ENCODE peak calls at places on chromosomes 13 and 19, in eight cellular contexts. W is upper lobe of left lung, T is K562, I is suprapubic skin, B is stomach, Z is sigmoid colon, D is H1, R is GM12878. C is an unnamed sample.
A peak's percentile ranks its signal among the peaks of the same experiment; 100 is the strongest.

GRCh38 chr19:15781659-15782058 is 5.8 kb upstream of the OR10H5 start:
- DNase-seq in W (no peak), T (no peak), I (no peak), B (no peak), Z (no peak), D (no peak), R (no peak), C (no peak)

GRCh38 chr13:50161052-50161451 is 145.8 kb downstream of the KCNRG start:
- DNase-seq in W (no peak), T (peak; percentile 15), I (no peak), B (no peak), Z (no peak), D (no peak), R (no peak), C (no peak)

GRCh38 chr13:42061943-42062342 is 13.5 kb downstream of the DGKH start:
- DNase-seq in W (no peak), T (no peak), I (no peak), B (no peak), Z (no peak), D (no peak), R (no peak), C (no peak)

GRCh38 chr13:102185375-102185984 is 216.4 kb downstream of the FGF14 start:
- DNase-seq in W (no peak), T (no peak), I (no peak), B (no peak), Z (no peak), D (no peak), R (no peak), C (no peak)

GRCh38 chr13:92224052-92224821 is 825.8 kb downstream of the GPC5 start:
- DNase-seq in W (no peak), T (no peak), I (no peak), B (no peak), Z (no peak), D (no peak), R (no peak), C (no peak)

GRCh38 chr13:75372517-75372916 is 109.5 kb downstream of the TBC1D4 start:
- DNase-seq in W (no peak), T (peak; percentile 21), I (no peak), B (no peak), Z (no peak), D (no peak), R (no peak), C (no peak)

GRCh38 chr13:98445340-98446233 is 131.3 kb downstream of the STK24 start:
- DNase-seq in W (peak; percentile 85), T (peak; percentile 82), I (no peak), B (peak; percentile 79), Z (peak; percentile 89), D (peak; percentile 64), R (peak; percentile 17), C (no peak)

GRCh38 chr19:2302319-2303208 is 5.4 kb downstream of the LINGO3 start:
- DNase-seq in W (peak; percentile 87), T (peak; percentile 55), I (peak; percentile 62), B (peak; percentile 47), Z (peak; percentile 79), D (no peak), R (no peak), C (no peak)

GRCh38 chr13:64234255-64234654 is 2818.6 kb upstream of the PCDH20 start:
- DNase-seq in W (no peak), T (no peak), I (no peak), B (no peak), Z (no peak), D (no peak), R (no peak), C (no peak)

GRCh38 chr19:51294977-51295375 is 16.5 kb upstream of the IGLON5 start:
- DNase-seq in W (peak; percentile 18), T (no peak), I (no peak), B (no peak), Z (no peak), D (no peak), R (no peak), C (no peak)

GRCh38 chr19:51292971-51293370 is 18.5 kb upstream of the IGLON5 start:
- DNase-seq in W (peak; percentile 29), T (no peak), I (no peak), B (no peak), Z (no peak), D (no peak), R (no peak), C (no peak)

GRCh38 chr19:51295382-51296126 is 15.9 kb upstream of the IGLON5 start:
- DNase-seq in W (peak; percentile 27), T (no peak), I (no peak), B (no peak), Z (no peak), D (no peak), R (no peak), C (no peak)

GRCh38 chr19:51293571-51294210 is 17.8 kb upstream of the IGLON5 start:
- DNase-seq in W (peak; percentile 61), T (no peak), I (no peak), B (no peak), Z (no peak), D (no peak), R (no peak), C (no peak)

GRCh38 chr19:51294211-51294976 is 17.1 kb upstream of the IGLON5 start:
- DNase-seq in W (peak; percentile 69), T (no peak), I (no peak), B (no peak), Z (no peak), D (no peak), R (no peak), C (no peak)
- TF ChIP-seq EP300 in W (no peak), T (no peak), I (no peak), B (no peak), Z (no peak), D (no peak), R (no peak), C (no peak)

GRCh38 chr13:25281937-25282332 is 5.4 kb downstream of the MTMR6 start:
- DNase-seq in W (no peak), T (no peak), I (no peak), B (no peak), Z (no peak), D (no peak), R (no peak), C (no peak)

GRCh38 chr13:25286969-25287961 is at the start of gene MTMR6:
- DNase-seq in W (peak; percentile 99), T (peak; percentile 86), I (peak; percentile 96), B (peak; percentile 92), Z (peak; percentile 95), D (peak; percentile 63), R (peak; percentile 80), C (peak; percentile 98)

GRCh38 chr13:25281193-25281936 is 5.9 kb downstream of the MTMR6 start:
- DNase-seq in W (no peak), T (no peak), I (no peak), B (no peak), Z (no peak), D (no peak), R (peak; percentile 45), C (no peak)

GRCh38 chr13:25288966-25289365 is 1.7 kb upstream of the MTMR6 start:
- DNase-seq in W (no peak), T (no peak), I (no peak), B (no peak), Z (no peak), D (no peak), R (no peak), C (no peak)

DNA sequence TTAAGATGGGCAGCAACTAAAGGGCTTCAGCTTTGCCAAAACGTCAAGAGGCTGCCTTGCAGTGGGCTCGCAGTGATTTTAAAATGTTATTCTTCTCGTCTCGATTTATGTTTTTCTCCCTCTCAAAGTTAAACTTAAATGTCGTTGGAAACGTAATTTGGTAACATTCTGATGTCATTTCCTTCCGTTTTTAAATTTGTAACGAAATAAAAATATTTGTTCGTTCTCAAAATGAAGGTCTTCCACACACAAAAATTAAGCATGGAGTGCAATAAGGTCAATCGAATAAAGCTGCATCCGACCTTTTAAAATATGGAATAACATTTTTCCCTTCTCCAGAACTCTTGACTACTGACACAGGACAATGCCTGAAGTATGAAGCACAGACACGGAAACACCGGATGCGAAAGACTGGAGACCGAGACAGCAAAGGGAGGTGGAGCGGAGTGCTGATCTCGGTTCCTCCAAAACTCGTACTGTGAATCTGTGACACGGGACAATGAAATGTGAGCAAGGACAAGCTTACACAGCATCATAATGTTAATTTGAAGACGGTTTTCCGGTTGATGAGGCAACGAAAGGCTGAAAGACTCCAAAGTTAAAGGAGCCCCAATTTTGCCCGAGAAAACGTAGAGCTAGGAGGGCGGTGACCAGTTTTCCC is 850 bp downstream of the MTMR6 start:
- DNase-seq in W (no peak), T (no peak), I (no peak), B (no peak), Z (no peak), D (no peak), R (no peak), C (no peak)
- TF ChIP-seq POLR2AphosphoS5 in W (no peak), T (no peak), I (no peak), B (no peak), Z (no peak), D (no peak), R (no peak), C (no peak)

DNA sequence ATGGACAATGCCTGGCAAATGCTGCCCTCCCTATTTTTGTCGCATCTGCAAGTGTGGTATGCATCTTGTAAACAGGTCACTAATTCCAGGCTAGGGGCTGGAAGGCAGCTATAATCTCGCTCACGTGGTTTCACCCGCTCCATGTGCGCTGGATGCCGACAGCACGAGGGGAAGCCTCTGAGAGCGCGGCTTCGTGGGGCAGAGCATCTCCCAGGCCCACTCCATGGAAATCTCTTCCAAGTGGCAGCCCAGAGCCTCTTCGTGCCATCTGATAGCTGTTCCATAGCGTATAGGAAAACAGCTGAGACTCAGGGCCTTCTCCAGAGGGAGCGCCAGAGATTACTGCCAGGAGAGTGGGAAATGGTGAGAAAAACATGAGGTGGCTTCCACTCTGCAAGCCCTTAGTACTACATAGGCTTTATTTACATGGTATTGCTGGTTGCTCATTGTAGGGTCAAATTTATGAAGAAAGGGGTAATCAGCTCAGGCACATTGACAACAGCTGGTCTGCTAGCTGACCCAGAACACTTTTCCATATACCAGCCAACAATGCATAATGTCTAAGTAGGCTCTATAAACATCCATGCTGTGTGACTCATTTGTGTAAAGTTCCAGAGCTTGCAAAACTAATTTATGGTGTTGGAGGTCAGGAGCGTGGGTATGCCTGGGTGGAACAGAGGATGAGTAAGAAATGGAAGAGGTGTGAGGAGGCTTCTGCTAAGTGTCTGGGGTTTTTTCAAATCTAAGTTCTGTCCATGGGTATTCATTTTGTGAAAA is 165.2 kb downstream of the SHISA2 start:
- DNase-seq in W (no peak), T (no peak), I (no peak), B (no peak), Z (no peak), D (no peak), R (no peak), C (no peak)
- TF ChIP-seq EP300 in W (no peak), T (no peak), I (no peak), B (no peak), Z (no peak), D (no peak), R (no peak), C (no peak)

DNA sequence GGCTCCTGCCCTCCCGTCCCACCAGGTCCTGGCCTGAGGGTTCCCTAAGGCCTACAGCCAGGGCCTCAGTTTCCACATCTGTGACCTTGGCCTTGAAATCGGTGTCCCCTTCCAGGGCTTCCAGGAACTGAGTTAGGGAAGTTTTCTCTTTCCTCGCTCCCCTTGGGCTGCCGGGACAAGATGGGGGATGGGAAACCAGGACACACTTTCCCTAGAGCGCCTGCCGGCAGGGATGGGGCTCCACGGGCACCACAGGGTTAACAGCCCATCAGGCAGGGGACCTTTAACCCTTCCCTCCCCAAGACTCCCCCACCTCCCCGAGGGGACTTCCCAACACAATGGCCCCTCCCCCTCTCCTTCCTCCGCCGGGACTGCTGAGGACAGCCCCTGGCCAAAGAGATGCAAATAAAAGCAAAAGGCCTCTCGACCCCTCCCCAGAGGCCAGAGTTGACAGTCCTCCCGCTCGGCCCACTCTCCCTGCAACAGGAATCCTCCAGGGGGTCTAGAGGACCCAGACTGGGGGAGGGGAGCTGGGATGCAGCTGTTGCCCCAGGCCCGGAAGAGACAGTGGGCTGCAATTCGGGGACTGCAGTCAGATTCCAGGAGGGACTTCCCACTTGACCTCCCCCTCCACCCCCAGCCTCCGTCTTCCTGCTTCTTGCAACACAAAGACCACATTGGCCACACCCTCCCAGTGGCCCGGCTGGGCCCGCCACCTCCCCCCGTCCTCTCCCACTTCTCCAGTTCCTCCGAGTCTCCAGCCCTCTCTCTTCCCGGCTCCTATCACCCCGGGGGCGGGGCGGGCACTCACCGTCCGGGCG is 3.4 kb downstream of the BBC3 start:
- DNase-seq in W (peak; percentile 70), T (peak; percentile 62), I (peak; percentile 97), B (peak; percentile 84), Z (peak; percentile 98), D (peak; percentile 99), R (peak; percentile 69), C (peak; percentile 98)
- TF ChIP-seq POLR2AphosphoS5 in W (peak; percentile 63), T (no peak), I (no peak), B (peak; percentile 30), Z (peak; percentile 76), D (peak; percentile 73), R (peak; percentile 41), C (peak; percentile 49)